ENCODE peak calls at places on chromosomes 3 and 15, in five cellular contexts. One of them, this sample, is unnamed.

GRCh38 chr15:50119063-50119700 is at the start of gene ATP8B4:
- DNase-seq in upper lobe of right lung: no peak
- DNase-seq in endothelial cell: peak
- DNase-seq in stimulated activated CD8-positive, alpha-beta memory T cell treated with anti-CD3 and anti-CD28 coated beads, Interleukin-2, amount 100 ng/mL, for 48 hours: no peak
- DNase-seq in AML-193: peak
- DNase-seq in this sample: peak

GRCh38 chr3:104368760-104369159 is 997.9 kb upstream of the ALCAM start:
- DNase-seq in stimulated activated CD8-positive, alpha-beta memory T cell treated with anti-CD3 and anti-CD28 coated beads, Interleukin-2, amount 100 ng/mL, for 48 hours: no peak
- DNase-seq in upper lobe of right lung: no peak
- DNase-seq in endothelial cell: no peak
- DNase-seq in AML-193: peak
- DNase-seq in this sample: peak

GRCh38 chr15:42450434-42450790 is 40.5 kb downstream of the ZNF106 start:
- DNase-seq in stimulated activated CD8-positive, alpha-beta memory T cell treated with anti-CD3 and anti-CD28 coated beads, Interleukin-2, amount 100 ng/mL, for 48 hours: no peak
- DNase-seq in AML-193: no peak
- DNase-seq in endothelial cell: no peak
- DNase-seq in upper lobe of right lung: no peak
- DNase-seq in this sample: no peak

GRCh38 chr3:171584100-171584499 is 123.9 kb upstream of the TNIK start:
- DNase-seq in endothelial cell: no peak
- DNase-seq in AML-193: no peak
- DNase-seq in stimulated activated CD8-positive, alpha-beta memory T cell treated with anti-CD3 and anti-CD28 coated beads, Interleukin-2, amount 100 ng/mL, for 48 hours: no peak
- DNase-seq in upper lobe of right lung: no peak
- DNase-seq in this sample: no peak

GRCh38 chr3:43144811-43145490 is 39.1 kb upstream of the POMGNT2 start:
- DNase-seq in AML-193: no peak
- DNase-seq in stimulated activated CD8-positive, alpha-beta memory T cell treated with anti-CD3 and anti-CD28 coated beads, Interleukin-2, amount 100 ng/mL, for 48 hours: no peak
- DNase-seq in upper lobe of right lung: no peak
- DNase-seq in endothelial cell: no peak
- DNase-seq in this sample: peak

GRCh38 chr15:82768414-82769081 is 37.3 kb downstream of the FSD2 start:
- DNase-seq in stimulated activated CD8-positive, alpha-beta memory T cell treated with anti-CD3 and anti-CD28 coated beads, Interleukin-2, amount 100 ng/mL, for 48 hours: no peak
- DNase-seq in AML-193: no peak
- DNase-seq in endothelial cell: no peak
- DNase-seq in upper lobe of right lung: no peak
- DNase-seq in this sample: no peak

GRCh38 chr3:65936908-65937638 is 101.6 kb downstream of the MAGI1 start:
- DNase-seq in stimulated activated CD8-positive, alpha-beta memory T cell treated with anti-CD3 and anti-CD28 coated beads, Interleukin-2, amount 100 ng/mL, for 48 hours: no peak
- DNase-seq in endothelial cell: peak
- DNase-seq in upper lobe of right lung: no peak
- DNase-seq in AML-193: no peak
- DNase-seq in this sample: no peak

GRCh38 chr3:72193768-72194463 is 409.0 kb upstream of the PROK2 start:
- DNase-seq in stimulated activated CD8-positive, alpha-beta memory T cell treated with anti-CD3 and anti-CD28 coated beads, Interleukin-2, amount 100 ng/mL, for 48 hours: no peak
- DNase-seq in upper lobe of right lung: no peak
- DNase-seq in AML-193: no peak
- DNase-seq in endothelial cell: no peak
- DNase-seq in this sample: no peak

GRCh38 chr15:72591361-72591760 is 63.1 kb upstream of the GOLGA6B start:
- DNase-seq in stimulated activated CD8-positive, alpha-beta memory T cell treated with anti-CD3 and anti-CD28 coated beads, Interleukin-2, amount 100 ng/mL, for 48 hours: no peak
- DNase-seq in upper lobe of right lung: no peak
- DNase-seq in endothelial cell: no peak
- DNase-seq in AML-193: no peak
- DNase-seq in this sample: no peak

GRCh38 chr15:63597033-63597790 is at the start of gene FBXL22:
- DNase-seq in stimulated activated CD8-positive, alpha-beta memory T cell treated with anti-CD3 and anti-CD28 coated beads, Interleukin-2, amount 100 ng/mL, for 48 hours: no peak
- DNase-seq in endothelial cell: no peak
- DNase-seq in upper lobe of right lung: peak
- DNase-seq in AML-193: no peak
- DNase-seq in this sample: no peak

This sample was measured in OCI-M1.